ENCODE peak calls at places on chromosomes 1 and 21, in seven cellular contexts. K is GM23338; U is mesothelial cell of epicardium; M is stimulated activated naive B cell treated with anti-CD40 and anti-IgM and Interleukin-4, amounts not matched to agents 10 μg/mL and 1 μg/mL and 100 μg/mL, for 72 hours; B is NCI-H524 treated with DMSO at 0.1 percent for 48 hours; E is lung microvascular endothelial cell; N is Calu3. A is an unnamed sample.

GRCh38 chr1:44696789-44697188 is 22.3 kb downstream of the ARMH1 start:
- DNase-seq in K (no peak), U (no peak), M (peak; percentile 40), B (no peak), E (no peak), N (no peak), A (peak; percentile 30)

GRCh38 chr1:110292327-110292741 is 46.8 kb upstream of the RBM15 start:
- DNase-seq in K (no peak), U (no peak), M (no peak), B (no peak), E (no peak), N (peak; percentile 14), A (no peak)

GRCh38 chr1:206560021-206560716 is 52.1 kb downstream of the EIF2D start:
- DNase-seq in K (no peak), U (no peak), M (no peak), B (no peak), E (no peak), N (no peak), A (no peak)

GRCh38 chr1:157540852-157541251 is 11.5 kb downstream of the FCRL5 start:
- DNase-seq in K (no peak), U (no peak), M (no peak), B (no peak), E (no peak), N (no peak), A (no peak)

GRCh38 chr1:186739515-186739914 is 59.3 kb upstream of the PTGS2 start:
- DNase-seq in K (no peak), U (no peak), M (no peak), B (no peak), E (no peak), N (no peak), A (no peak)

GRCh38 chr21:33334824-33335223 is 10.1 kb downstream of the IFNAR1 start:
- DNase-seq in K (no peak), U (no peak), M (no peak), B (no peak), E (no peak), N (no peak), A (no peak)

GRCh38 chr1:69109276-69109675 is 458.4 kb upstream of the LRRC7 start:
- DNase-seq in K (no peak), U (no peak), M (no peak), B (no peak), E (no peak), N (no peak), A (no peak)

GRCh38 chr1:156677616-156678596 is 699 bp upstream of the NES start:
- DNase-seq in K (peak; percentile 93), U (no peak), M (no peak), B (no peak), E (peak; percentile 88), N (peak; percentile 70), A (no peak)

GRCh38 chr21:31444061-31444460 is 100.0 kb upstream of the TIAM1 start:
- DNase-seq in K (no peak), U (no peak), M (no peak), B (no peak), E (no peak), N (no peak), A (no peak)

GRCh38 chr21:46667735-46668380 is 32.4 kb downstream of the PRMT2 start:
- DNase-seq in K (peak; percentile 69), U (no peak), M (no peak), B (no peak), E (peak; percentile 29), N (peak; percentile 48), A (no peak)

GRCh38 chr1:94384485-94385353 is 33.5 kb upstream of the ABCD3 start:
- DNase-seq in K (no peak), U (no peak), M (no peak), B (no peak), E (peak; percentile 16), N (peak; percentile 23), A (no peak)

GRCh38 chr21:33308586-33309490 is 15.9 kb upstream of the IFNAR1 start:
- DNase-seq in K (no peak), U (no peak), M (peak; percentile 72), B (peak; percentile 98), E (peak; percentile 37), N (no peak), A (no peak)

GRCh38 chr1:201386208-201386607 is 8.7 kb upstream of the TNNT2 start:
- DNase-seq in K (no peak), U (no peak), M (no peak), B (no peak), E (no peak), N (no peak), A (no peak)

GRCh38 chr1:173100476-173101107 is 49.9 kb upstream of the TNFSF18 start:
- DNase-seq in K (no peak), U (no peak), M (no peak), B (no peak), E (no peak), N (no peak), A (no peak)

GRCh38 chr1:32554288-32554687 is 15.1 kb downstream of the ZBTB8A start:
- DNase-seq in K (no peak), U (no peak), M (no peak), B (no peak), E (no peak), N (no peak), A (no peak)

GRCh38 chr21:21971384-21971783 is 973.2 kb downstream of the NCAM2 start:
- DNase-seq in K (no peak), U (no peak), M (no peak), B (no peak), E (no peak), N (no peak), A (no peak)

GRCh38 chr1:156155760-156156495 is 2.5 kb downstream of the SEMA4A start:
- DNase-seq in K (no peak), U (no peak), M (no peak), B (no peak), E (no peak), N (no peak), A (no peak)

GRCh38 chr1:2925923-2926322 is 95.3 kb upstream of the ACTRT2 start:
- DNase-seq in K (no peak), U (no peak), M (no peak), B (no peak), E (no peak), N (no peak), A (no peak)

GRCh38 chr21:32371913-32372314 is 20.9 kb downstream of the URB1 start:
- DNase-seq in K (no peak), U (no peak), M (no peak), B (no peak), E (peak; percentile 97), N (no peak), A (no peak)

GRCh38 chr1:203521071-203521794 is 27.3 kb downstream of the OPTC start:
- DNase-seq in K (no peak), U (no peak), M (no peak), B (no peak), E (no peak), N (no peak), A (no peak)

GRCh38 chr1:25958475-25958874 is 39.4 kb downstream of the PAFAH2 start:
- DNase-seq in K (no peak), U (no peak), M (no peak), B (no peak), E (peak; percentile 78), N (no peak), A (no peak)

GRCh38 chr1:219202567-219202966 is 28.9 kb downstream of the LYPLAL1 start:
- DNase-seq in K (no peak), U (no peak), M (no peak), B (no peak), E (no peak), N (no peak), A (no peak)

GRCh38 chr1:115069626-115070308 is 19.5 kb downstream of the TSPAN2 start:
- DNase-seq in K (no peak), U (no peak), M (no peak), B (no peak), E (no peak), N (no peak), A (no peak)

GRCh38 chr1:32464191-32464715 is 619 bp upstream of the ZBTB8B start:
- DNase-seq in K (peak; percentile 25), U (no peak), M (no peak), B (no peak), E (peak; percentile 8), N (no peak), A (no peak)

GRCh38 chr1:13930151-13930550 is 230.2 kb downstream of the PRDM2 start:
- DNase-seq in K (peak; percentile 78), U (no peak), M (no peak), B (no peak), E (no peak), N (no peak), A (no peak)

GRCh38 chr1:52752427-52752826 is 26.2 kb downstream of the ZYG11B start:
- DNase-seq in K (no peak), U (no peak), M (no peak), B (no peak), E (no peak), N (no peak), A (no peak)

GRCh38 chr1:193634470-193634869 is 448.1 kb upstream of the B3GALT2 start:
- DNase-seq in K (no peak), U (no peak), M (no peak), B (no peak), E (no peak), N (no peak), A (no peak)

GRCh38 chr1:221439008-221439733 is 302.7 kb downstream of the DUSP10 start:
- DNase-seq in K (no peak), U (no peak), M (peak; percentile 67), B (no peak), E (peak; percentile 97), N (peak; percentile 61), A (no peak)

GRCh38 chr21:44800103-44800502 is 1.5 kb downstream of the UBE2G2 start:
- DNase-seq in K (peak; percentile 67), U (no peak), M (no peak), B (no peak), E (peak; percentile 50), N (no peak), A (no peak)

GRCh38 chr21:34511787-34512451 is at the start of gene KCNE1:
- DNase-seq in K (no peak), U (no peak), M (no peak), B (no peak), E (peak; percentile 35), N (no peak), A (no peak)

A was measured in activated B cell treated with CpG ODN at 0.5 μM for 24 hours.